ENCODE peak calls at places on chromosomes 11 and 22, in six cellular contexts. Z, Q, S, G, Y and L are unnamed samples.

GRCh38 chr11:35274909-35275807 is 136.2 kb downstream of the CD44 start:
- DNase-seq in Z (no peak), Q (peak), S (peak), G (peak), Y (no peak), L (no peak)

GRCh38 chr22:44658371-44658953 is 43.5 kb upstream of the PRR5 start:
- DNase-seq in Z (no peak), Q (no peak), S (no peak), G (no peak), Y (no peak), L (no peak)

GRCh38 chr11:33018840-33019239 is 3.2 kb downstream of the DEPDC7 start:
- DNase-seq in Z (no peak), Q (no peak), S (no peak), G (no peak), Y (no peak), L (no peak)

GRCh38 chr11:10898763-10899541 is 41.1 kb upstream of the ZBED5 start:
- DNase-seq in Z (no peak), Q (no peak), S (no peak), G (no peak), Y (no peak), L (no peak)

GRCh38 chr11:115452245-115452644 is 52.0 kb downstream of the CADM1 start:
- DNase-seq in Z (no peak), Q (no peak), S (no peak), G (peak), Y (no peak), L (no peak)

GRCh38 chr11:17257200-17257599 is 19.3 kb upstream of the NUCB2 start:
- DNase-seq in Z (no peak), Q (no peak), S (no peak), G (no peak), Y (no peak), L (no peak)

GRCh38 chr22:30568137-30568805 is 6.2 kb downstream of the GAL3ST1 start:
- DNase-seq in Z (no peak), Q (no peak), S (no peak), G (no peak), Y (no peak), L (no peak)

GRCh38 chr22:41762980-41763779 is 37.3 kb upstream of the CCDC134 start:
- DNase-seq in Z (no peak), Q (no peak), S (no peak), G (no peak), Y (no peak), L (no peak)

GRCh38 chr22:32583921-32584335 is 109.3 kb downstream of the FBXO7 start:
- DNase-seq in Z (no peak), Q (no peak), S (no peak), G (no peak), Y (no peak), L (no peak)

GRCh38 chr11:71998649-71999310 is at the start of gene IL18BP:
- DNase-seq in Z (no peak), Q (no peak), S (no peak), G (no peak), Y (no peak), L (no peak)

GRCh38 chr11:11416917-11417316 is 63.9 kb upstream of the CSNK2A3 start:
- DNase-seq in Z (no peak), Q (no peak), S (peak), G (no peak), Y (no peak), L (no peak)